ENCODE peak calls at places on chromosome 1, in seven cellular contexts. One of them, this sample, is unnamed.

GRCh38 chr1:42908046-42908445 is 50.6 kb downstream of the SLC2A1 start:
- DNase-seq in mucosa of descending colon: no peak
- DNase-seq in ACHN: no peak
- DNase-seq in GF-D8: no peak
- DNase-seq in stimulated activated CD4-positive, alpha-beta T cell treated with anti-CD3 and anti-CD28 coated beads, Interleukin-15, amount 100 ng/mL, for 1 hour: no peak
- DNase-seq in ovary: no peak
- DNase-seq in fibroblast of pulmonary artery: no peak
- DNase-seq in this sample: no peak

GRCh38 chr1:44151332-44151731 is 9.9 kb upstream of the KLF18 start:
- DNase-seq in stimulated activated CD4-positive, alpha-beta T cell treated with anti-CD3 and anti-CD28 coated beads, Interleukin-15, amount 100 ng/mL, for 1 hour: no peak
- DNase-seq in ovary: no peak
- DNase-seq in mucosa of descending colon: no peak
- DNase-seq in fibroblast of pulmonary artery: no peak
- DNase-seq in ACHN: no peak
- DNase-seq in GF-D8: no peak
- DNase-seq in this sample: no peak

GRCh38 chr1:25881266-25881665 is 5.8 kb upstream of the PAQR7 start:
- DNase-seq in ovary: no peak
- DNase-seq in ACHN: no peak
- DNase-seq in fibroblast of pulmonary artery: no peak
- DNase-seq in stimulated activated CD4-positive, alpha-beta T cell treated with anti-CD3 and anti-CD28 coated beads, Interleukin-15, amount 100 ng/mL, for 1 hour: no peak
- DNase-seq in mucosa of descending colon: no peak
- DNase-seq in GF-D8: no peak
- DNase-seq in this sample: no peak

GRCh38 chr1:43312212-43312623 is 11.4 kb downstream of the TIE1 start:
- DNase-seq in ACHN: no peak
- DNase-seq in GF-D8: no peak
- DNase-seq in mucosa of descending colon: no peak
- DNase-seq in stimulated activated CD4-positive, alpha-beta T cell treated with anti-CD3 and anti-CD28 coated beads, Interleukin-15, amount 100 ng/mL, for 1 hour: no peak
- DNase-seq in fibroblast of pulmonary artery: no peak
- DNase-seq in ovary: no peak
- DNase-seq in this sample: no peak

GRCh38 chr1:159879977-159880376 is 17.5 kb upstream of the VSIG8 start:
- DNase-seq in GF-D8: peak
- DNase-seq in ovary: no peak
- DNase-seq in mucosa of descending colon: no peak
- DNase-seq in fibroblast of pulmonary artery: peak
- DNase-seq in ACHN: peak
- DNase-seq in stimulated activated CD4-positive, alpha-beta T cell treated with anti-CD3 and anti-CD28 coated beads, Interleukin-15, amount 100 ng/mL, for 1 hour: no peak
- DNase-seq in this sample: no peak

GRCh38 chr1:96945509-96946084 is 224.0 kb downstream of the PTBP2 start:
- DNase-seq in ACHN: no peak
- DNase-seq in ovary: no peak
- DNase-seq in mucosa of descending colon: no peak
- DNase-seq in stimulated activated CD4-positive, alpha-beta T cell treated with anti-CD3 and anti-CD28 coated beads, Interleukin-15, amount 100 ng/mL, for 1 hour: no peak
- DNase-seq in GF-D8: no peak
- DNase-seq in fibroblast of pulmonary artery: no peak
- DNase-seq in this sample: no peak

GRCh38 chr1:23019851-23020625 is 770 bp downstream of the KDM1A start:
- DNase-seq in fibroblast of pulmonary artery: peak
- DNase-seq in stimulated activated CD4-positive, alpha-beta T cell treated with anti-CD3 and anti-CD28 coated beads, Interleukin-15, amount 100 ng/mL, for 1 hour: no peak
- DNase-seq in mucosa of descending colon: peak
- DNase-seq in GF-D8: no peak
- DNase-seq in ACHN: peak
- DNase-seq in ovary: no peak
- DNase-seq in this sample: peak

GRCh38 chr1:15116966-15117365 is 36.6 kb upstream of the TMEM51 start:
- DNase-seq in fibroblast of pulmonary artery: no peak
- DNase-seq in ACHN: no peak
- DNase-seq in GF-D8: no peak
- DNase-seq in stimulated activated CD4-positive, alpha-beta T cell treated with anti-CD3 and anti-CD28 coated beads, Interleukin-15, amount 100 ng/mL, for 1 hour: no peak
- DNase-seq in mucosa of descending colon: no peak
- DNase-seq in ovary: no peak
- DNase-seq in this sample: no peak

GRCh38 chr1:41672641-41673313 is 188.3 kb upstream of the EDN2 start:
- DNase-seq in mucosa of descending colon: no peak
- DNase-seq in GF-D8: no peak
- DNase-seq in ovary: no peak
- DNase-seq in ACHN: no peak
- DNase-seq in fibroblast of pulmonary artery: no peak
- DNase-seq in stimulated activated CD4-positive, alpha-beta T cell treated with anti-CD3 and anti-CD28 coated beads, Interleukin-15, amount 100 ng/mL, for 1 hour: no peak
- DNase-seq in this sample: no peak

GRCh38 chr1:205329719-205330118 is 8.2 kb upstream of the NUAK2 start:
- DNase-seq in GF-D8: no peak
- DNase-seq in ovary: no peak
- DNase-seq in mucosa of descending colon: no peak
- DNase-seq in fibroblast of pulmonary artery: no peak
- DNase-seq in ACHN: no peak
- DNase-seq in stimulated activated CD4-positive, alpha-beta T cell treated with anti-CD3 and anti-CD28 coated beads, Interleukin-15, amount 100 ng/mL, for 1 hour: no peak
- DNase-seq in this sample: peak

GRCh38 chr1:100005424-100005823 is 35.6 kb downstream of the SLC35A3 start:
- DNase-seq in ACHN: no peak
- DNase-seq in ovary: no peak
- DNase-seq in GF-D8: no peak
- DNase-seq in mucosa of descending colon: no peak
- DNase-seq in fibroblast of pulmonary artery: no peak
- DNase-seq in stimulated activated CD4-positive, alpha-beta T cell treated with anti-CD3 and anti-CD28 coated beads, Interleukin-15, amount 100 ng/mL, for 1 hour: no peak
- DNase-seq in this sample: no peak

GRCh38 chr1:1283821-1284220 is 3.6 kb downstream of the SCNN1D start:
- DNase-seq in stimulated activated CD4-positive, alpha-beta T cell treated with anti-CD3 and anti-CD28 coated beads, Interleukin-15, amount 100 ng/mL, for 1 hour: no peak
- DNase-seq in ACHN: no peak
- DNase-seq in ovary: no peak
- DNase-seq in mucosa of descending colon: no peak
- DNase-seq in GF-D8: no peak
- DNase-seq in fibroblast of pulmonary artery: no peak
- DNase-seq in this sample: no peak

GRCh38 chr1:22048351-22049192 is 3.9 kb upstream of the CDC42 start:
- DNase-seq in fibroblast of pulmonary artery: no peak
- DNase-seq in mucosa of descending colon: no peak
- DNase-seq in GF-D8: no peak
- DNase-seq in ovary: no peak
- DNase-seq in ACHN: no peak
- DNase-seq in stimulated activated CD4-positive, alpha-beta T cell treated with anti-CD3 and anti-CD28 coated beads, Interleukin-15, amount 100 ng/mL, for 1 hour: peak
- DNase-seq in this sample: no peak

GRCh38 chr1:11337536-11338350 is 64.7 kb downstream of the UBIAD1 start:
- DNase-seq in ovary: peak
- DNase-seq in stimulated activated CD4-positive, alpha-beta T cell treated with anti-CD3 and anti-CD28 coated beads, Interleukin-15, amount 100 ng/mL, for 1 hour: peak
- DNase-seq in ACHN: peak
- DNase-seq in GF-D8: no peak
- DNase-seq in mucosa of descending colon: peak
- DNase-seq in fibroblast of pulmonary artery: peak
- DNase-seq in this sample: peak

GRCh38 chr1:246755419-246755818 is 31.2 kb downstream of the SCCPDH start:
- DNase-seq in stimulated activated CD4-positive, alpha-beta T cell treated with anti-CD3 and anti-CD28 coated beads, Interleukin-15, amount 100 ng/mL, for 1 hour: no peak
- DNase-seq in mucosa of descending colon: no peak
- DNase-seq in GF-D8: no peak
- DNase-seq in ACHN: no peak
- DNase-seq in fibroblast of pulmonary artery: no peak
- DNase-seq in ovary: no peak
- DNase-seq in this sample: no peak

This sample was measured in right cardiac atrium.